ENCODE peak calls at places on chromosomes 2 and 18, in four cellular contexts. N is mucosa of descending colon, X is testis, K is brain microvascular endothelial cell. S is an unnamed sample.

GRCh38 chr2:182592691-182593393 is 123.2 kb upstream of the DNAJC10 start:
- DNase-seq in N (no peak), X (no peak), K (no peak), S (no peak)

GRCh38 chr2:60954139-60954538 is 63.4 kb upstream of the PEX13 start:
- DNase-seq in N (no peak), X (no peak), K (no peak), S (no peak)

GRCh38 chr2:43012966-43013365 is 213.4 kb downstream of the ZFP36L2 start:
- DNase-seq in N (no peak), X (no peak), K (no peak), S (no peak)

GRCh38 chr18:59311631-59312030 is 6.8 kb downstream of the CPLX4 start:
- DNase-seq in N (no peak), X (no peak), K (peak), S (no peak)

GRCh38 chr18:13447621-13448020 is 229.1 kb downstream of the LDLRAD4 start:
- DNase-seq in N (no peak), X (no peak), K (peak), S (peak)

GRCh38 chr2:20650880-20651730 is at the start of gene HS1BP3:
- DNase-seq in N (peak), X (peak), K (peak), S (peak)

GRCh38 chr2:26732446-26732845 is 31.6 kb upstream of the SLC35F6 start:
- DNase-seq in N (no peak), X (no peak), K (no peak), S (no peak)

GRCh38 chr2:213703699-213704098 is 419.4 kb downstream of the SPAG16 start:
- DNase-seq in N (no peak), X (no peak), K (no peak), S (no peak)

GRCh38 chr2:127314193-127314988 is 20.4 kb upstream of the ERCC3 start:
- DNase-seq in N (no peak), X (no peak), K (no peak), S (no peak)

GRCh38 chr2:178270338-178270737 is 76.0 kb downstream of the OSBPL6 start:
- DNase-seq in N (no peak), X (no peak), K (no peak), S (no peak)

GRCh38 chr2:178269825-178270224 is 75.5 kb downstream of the OSBPL6 start:
- DNase-seq in N (no peak), X (no peak), K (no peak), S (no peak)

GRCh38 chr2:178268435-178268834 is 74.1 kb downstream of the OSBPL6 start:
- DNase-seq in N (no peak), X (no peak), K (no peak), S (peak)

GRCh38 chr2:178273787-178274360 is 79.6 kb downstream of the OSBPL6 start:
- DNase-seq in N (no peak), X (no peak), K (no peak), S (no peak)

DNA sequence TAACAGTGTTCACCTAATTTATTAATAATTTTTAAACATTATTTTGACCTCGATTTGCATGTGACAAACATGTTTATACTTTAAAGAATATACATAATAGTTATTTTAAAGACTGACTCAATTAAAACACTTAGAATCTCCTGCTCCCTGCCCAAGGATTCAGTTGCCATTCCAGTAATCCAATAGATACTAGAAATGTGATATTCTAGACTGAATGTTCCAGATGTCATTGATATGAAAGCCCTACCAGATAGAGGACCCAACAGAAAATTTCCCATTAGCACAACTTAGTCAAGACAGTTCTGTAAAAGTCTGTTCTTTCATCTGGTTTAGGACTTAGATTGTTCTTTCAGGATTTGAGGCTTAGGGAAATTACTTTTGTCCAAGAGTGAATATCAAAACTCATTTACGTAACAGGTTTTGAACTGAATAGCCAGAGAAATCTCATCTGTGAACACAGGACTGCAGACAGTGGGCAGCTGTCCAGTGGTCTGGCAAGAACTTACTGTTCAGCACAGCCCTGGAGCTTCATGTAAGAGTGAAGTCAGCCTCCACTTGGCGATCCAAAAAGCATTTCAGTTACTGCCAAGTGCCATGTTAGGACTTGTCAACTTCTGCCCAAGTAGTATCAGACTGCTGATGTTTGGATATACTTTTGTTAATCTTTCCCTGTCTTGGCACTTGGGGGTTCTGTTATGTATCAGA is 77.5 kb downstream of the OSBPL6 start:
- DNase-seq in N (no peak), X (peak), K (no peak), S (peak)
- H3K4me3 ChIP-seq in N (no peak), X (no peak), K (no peak), S (no peak)

GRCh38 chr2:18268400-18268799 is 292.1 kb downstream of the RDH14 start:
- DNase-seq in N (no peak), X (no peak), K (peak), S (peak)

GRCh38 chr2:18262601-18263000 is 297.9 kb downstream of the RDH14 start:
- DNase-seq in N (no peak), X (no peak), K (no peak), S (no peak)

GRCh38 chr2:18265614-18266013 is 294.8 kb downstream of the RDH14 start:
- DNase-seq in N (no peak), X (no peak), K (no peak), S (no peak)

GRCh38 chr2:18267501-18267900 is 293.0 kb downstream of the RDH14 start:
- DNase-seq in N (no peak), X (no peak), K (no peak), S (no peak)

GRCh38 chr2:18266188-18266587 is 294.3 kb downstream of the RDH14 start:
- DNase-seq in N (no peak), X (no peak), K (no peak), S (no peak)
- TF ChIP-seq CTCF in N (no peak), X (peak), K (peak), S (peak)

GRCh38 chr2:31327505-31327904 is 87.0 kb downstream of the XDH start:
- DNase-seq in N (no peak), X (no peak), K (no peak), S (peak)

GRCh38 chr2:31329081-31329605 is 85.4 kb downstream of the XDH start:
- DNase-seq in N (no peak), X (no peak), K (no peak), S (no peak)

GRCh38 chr2:31319391-31320175 is 85.6 kb downstream of the EHD3 start:
- DNase-seq in N (no peak), X (peak), K (peak), S (peak)

GRCh38 chr2:31322376-31322775 is 88.4 kb downstream of the EHD3 start:
- DNase-seq in N (no peak), X (no peak), K (no peak), S (peak)

GRCh38 chr2:31324000-31324633 is 90.2 kb downstream of the EHD3 start:
- DNase-seq in N (no peak), X (no peak), K (no peak), S (no peak)
- H3K4me3 ChIP-seq in N (no peak), X (no peak), K (peak), S (no peak)

DNA sequence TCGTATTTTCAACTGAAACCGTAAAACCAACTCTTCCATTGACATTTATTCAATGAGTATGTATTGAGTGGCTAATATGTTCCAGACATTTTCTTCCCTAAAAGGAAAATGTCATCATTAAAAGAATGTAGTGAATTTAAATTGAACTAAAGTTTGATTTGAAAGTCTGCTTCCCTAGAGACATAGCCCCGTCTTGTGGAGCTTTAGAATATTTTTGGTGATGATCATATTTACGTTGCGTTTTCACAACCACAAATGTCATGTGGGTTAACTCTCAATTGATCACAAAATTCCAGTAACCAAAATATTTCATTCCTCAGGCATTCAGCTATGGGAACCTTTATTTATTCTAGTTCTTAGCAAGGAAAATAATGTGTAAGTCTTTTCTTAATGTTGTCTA is 204.1 kb downstream of the MBD2 start:
- DNase-seq in N (no peak), X (no peak), K (no peak), S (no peak)
- TF ChIP-seq CTCF in N (no peak), X (no peak), K (peak), S (no peak)

DNA sequence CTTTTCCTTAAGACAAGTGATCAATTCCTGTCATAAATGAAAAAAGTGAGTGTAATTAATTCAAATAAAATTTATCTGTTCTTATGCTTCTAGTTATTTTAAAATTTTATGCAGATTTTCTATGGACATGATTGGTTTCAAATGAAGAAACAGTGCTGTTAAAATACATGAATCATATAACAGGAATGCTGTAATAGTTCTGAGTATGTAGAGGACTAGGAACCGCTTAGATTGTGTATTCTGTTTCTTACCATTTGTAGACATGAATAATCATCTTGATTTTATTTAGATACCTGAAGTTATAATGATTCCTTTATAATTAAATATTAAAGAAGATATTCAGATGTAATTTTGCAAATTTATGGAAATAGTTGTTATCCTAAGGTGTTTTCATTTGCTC is 3.5 kb downstream of the ACTR2 start:
- DNase-seq in N (no peak), X (no peak), K (no peak), S (peak)
- H3K4me3 ChIP-seq in N (no peak), X (no peak), K (no peak), S (no peak)

GRCh38 chr2:118292991-118293390 is 204.7 kb downstream of the INSIG2 start:
- DNase-seq in N (no peak), X (no peak), K (no peak), S (peak)
- TF ChIP-seq CTCF in N (no peak), X (no peak), K (no peak), S (no peak)